ENCODE peak calls at places on chromosome 18, in six cellular contexts. E, J, R, X, U and Z are unnamed samples.

GRCh38 chr18:9627642-9628041 is 13.3 kb upstream of the PPP4R1 start:
- DNase-seq in E (peak; percentile 36), U (no peak), X (no peak), R (peak; percentile 58), J (no peak), Z (no peak)

GRCh38 chr18:46314011-46314410 is 209.8 kb downstream of the HAUS1 start:
- DNase-seq in E (no peak), R (no peak), X (no peak), U (no peak), J (no peak), Z (no peak)

GRCh38 chr18:42429208-42429607 is 474.2 kb downstream of the PIK3C3 start:
- DNase-seq in E (no peak), X (no peak), J (no peak), U (no peak), R (no peak), Z (no peak)

GRCh38 chr18:7038330-7038846 is 79.2 kb downstream of the LAMA1 start:
- DNase-seq in J (peak; percentile 95), R (peak; percentile 97), U (peak; percentile 27), E (peak; percentile 16), X (peak; percentile 89), Z (peak; percentile 80)

GRCh38 chr18:697012-697411 is 15.4 kb downstream of the ENOSF1 start:
- DNase-seq in E (no peak), U (no peak), J (no peak), X (no peak), R (no peak), Z (no peak)

GRCh38 chr18:43383031-43383430 is 105.7 kb upstream of the SYT4 start:
- DNase-seq in X (no peak), E (no peak), R (no peak), U (no peak), J (no peak), Z (no peak)

GRCh38 chr18:68735498-68736343 is 20.8 kb upstream of the TMX3 start:
- DNase-seq in X (no peak), R (peak; percentile 58), U (peak; percentile 28), E (peak; percentile 3), J (no peak), Z (no peak)

GRCh38 chr18:55323051-55323994 is 264.7 kb downstream of the TCF4 start:
- DNase-seq in J (no peak), R (peak; percentile 48), U (no peak), E (no peak), X (no peak), Z (no peak)

GRCh38 chr18:27298215-27298804 is 113.2 kb upstream of the CHST9 start:
- DNase-seq in X (no peak), U (peak; percentile 13), E (no peak), J (no peak), R (no peak), Z (no peak)

GRCh38 chr18:72091369-72091768 is 452.8 kb downstream of the CBLN2 start:
- DNase-seq in U (no peak), X (no peak), R (no peak), J (no peak), E (no peak), Z (no peak)

GRCh38 chr18:40841473-40841872 is 1113.6 kb upstream of the PIK3C3 start:
- DNase-seq in X (no peak), U (no peak), E (no peak), J (no peak), R (peak; percentile 91), Z (no peak)

GRCh38 chr18:36814994-36815393 is 13.8 kb downstream of the TPGS2 start:
- DNase-seq in R (no peak), E (no peak), X (no peak), U (no peak), J (no peak), Z (peak; percentile 8)

GRCh38 chr18:69102959-69103358 is 297.7 kb upstream of the DOK6 start:
- DNase-seq in E (no peak), X (no peak), R (peak; percentile 10), U (no peak), J (no peak), Z (no peak)

GRCh38 chr18:67467188-67467587 is 49.3 kb downstream of the DSEL start:
- DNase-seq in J (no peak), R (no peak), U (no peak), E (no peak), X (no peak), Z (no peak)

GRCh38 chr18:76619342-76620315 is 124.6 kb upstream of the ZNF516 start:
- DNase-seq in R (peak; percentile 88), E (no peak), X (no peak), J (peak; percentile 84), U (no peak), Z (peak; percentile 85)

GRCh38 chr18:6498265-6498664 is 83.6 kb upstream of the L3MBTL4 start:
- DNase-seq in U (no peak), X (no peak), R (no peak), E (no peak), J (no peak), Z (no peak)

GRCh38 chr18:906416-907170 is 1.9 kb downstream of the ADCYAP1 start:
- DNase-seq in J (no peak), U (no peak), X (no peak), E (no peak), R (no peak), Z (peak; percentile 49)

GRCh38 chr18:78151948-78152725 is 827.5 kb upstream of the SALL3 start:
- DNase-seq in J (no peak), X (no peak), R (no peak), U (no peak), E (no peak), Z (no peak)

GRCh38 chr18:24140697-24141096 is 1.8 kb downstream of the CABYR start:
- DNase-seq in J (no peak), E (no peak), X (no peak), R (no peak), U (no peak), Z (no peak)

GRCh38 chr18:24138884-24139616 is at the start of gene CABYR:
- DNase-seq in U (peak; percentile 9), J (no peak), E (peak; percentile 77), R (peak; percentile 91), X (peak; percentile 86), Z (peak; percentile 31)

GRCh38 chr18:24138281-24138883 is 480 bp upstream of the CABYR start:
- DNase-seq in R (no peak), U (no peak), J (no peak), X (no peak), E (no peak), Z (no peak)

GRCh38 chr18:24142376-24142775 is 3.5 kb downstream of the CABYR start:
- DNase-seq in X (no peak), R (no peak), E (no peak), J (no peak), U (no peak), Z (no peak)

GRCh38 chr18:24136967-24137373 is 1.9 kb upstream of the CABYR start:
- DNase-seq in J (no peak), X (no peak), E (no peak), U (no peak), R (peak; percentile 44), Z (no peak)
- H3K27ac ChIP-seq in J (no peak overlapping the region), X (no peak overlapping the region), E (peak overlapping the region; percentile 91), U (no peak overlapping the region), R (no peak overlapping the region), Z (no peak overlapping the region)

GRCh38 chr18:44509048-44509447 is 171.6 kb upstream of the SETBP1 start:
- DNase-seq in E (no peak), J (no peak), R (no peak), X (no peak), U (no peak), Z (no peak)

GRCh38 chr18:44510376-44510775 is 170.3 kb upstream of the SETBP1 start:
- DNase-seq in X (no peak), J (no peak), U (no peak), E (no peak), R (peak; percentile 12), Z (no peak)

GRCh38 chr18:44507729-44508325 is 172.9 kb upstream of the SETBP1 start:
- DNase-seq in J (no peak), X (no peak), R (no peak), E (no peak), U (no peak), Z (no peak)

GRCh38 chr18:44503854-44504253 is 176.8 kb upstream of the SETBP1 start:
- DNase-seq in R (no peak), U (no peak), X (no peak), J (no peak), E (no peak), Z (no peak)

GRCh38 chr18:44508474-44508873 is 172.2 kb upstream of the SETBP1 start:
- DNase-seq in R (no peak), X (no peak), J (no peak), U (no peak), E (no peak), Z (no peak)
- H3K4me3 ChIP-seq in R (no peak overlapping the region), X (no peak overlapping the region), J (no peak overlapping the region), U (no peak overlapping the region), E (no peak overlapping the region), Z (no peak overlapping the region)

DNA sequence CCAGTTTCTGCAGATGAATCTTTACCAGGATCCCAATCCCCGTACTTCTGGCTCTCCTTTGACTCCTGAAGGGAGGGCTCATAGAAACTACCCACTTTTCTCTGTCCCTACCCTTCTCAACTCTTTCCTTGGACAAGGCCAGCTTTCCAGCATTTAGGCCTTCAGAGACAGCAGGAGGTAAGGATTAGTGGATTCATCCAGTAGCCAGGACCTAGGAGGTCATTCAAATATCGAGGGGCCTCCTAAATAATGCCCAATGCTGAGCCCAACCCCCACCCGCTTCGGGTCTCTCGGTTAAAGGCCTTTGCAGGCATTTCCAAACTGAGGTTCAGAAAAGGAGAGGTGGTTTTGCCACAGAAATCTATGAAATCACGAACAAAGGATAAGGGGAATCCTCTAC is 4.7 kb upstream of the ZNF532 start:
- DNase-seq in X (no peak), E (no peak), J (no peak), U (no peak), R (no peak), Z (peak; percentile 47)
- H3K27ac ChIP-seq in X (peak overlapping the region; percentile 40), E (no peak overlapping the region), J (peak overlapping the region; percentile 31), U (no peak overlapping the region), R (no peak overlapping the region), Z (peak overlapping the region; percentile 98)

GRCh38 chr18:75533954-75534353 is 106.5 kb upstream of the SMIM21 start:
- DNase-seq in R (peak; percentile 24), E (no peak), U (no peak), J (peak; percentile 54), X (no peak), Z (no peak)

GRCh38 chr18:75544496-75544895 is 117.0 kb upstream of the SMIM21 start:
- DNase-seq in U (no peak), J (no peak), E (no peak), X (no peak), R (peak; percentile 85), Z (no peak)

GRCh38 chr18:75544051-75544481 is 116.6 kb upstream of the SMIM21 start:
- DNase-seq in R (peak; percentile 84), U (no peak), X (no peak), J (peak; percentile 64), E (no peak), Z (no peak)

GRCh38 chr18:75538727-75539126 is 111.2 kb upstream of the SMIM21 start:
- DNase-seq in J (no peak), U (no peak), R (peak; percentile 79), X (no peak), E (no peak), Z (no peak)
- H3K4me3 ChIP-seq in J (no peak overlapping the region), U (no peak overlapping the region), R (no peak overlapping the region), X (no peak overlapping the region), E (no peak overlapping the region), Z (no peak overlapping the region)

DNA sequence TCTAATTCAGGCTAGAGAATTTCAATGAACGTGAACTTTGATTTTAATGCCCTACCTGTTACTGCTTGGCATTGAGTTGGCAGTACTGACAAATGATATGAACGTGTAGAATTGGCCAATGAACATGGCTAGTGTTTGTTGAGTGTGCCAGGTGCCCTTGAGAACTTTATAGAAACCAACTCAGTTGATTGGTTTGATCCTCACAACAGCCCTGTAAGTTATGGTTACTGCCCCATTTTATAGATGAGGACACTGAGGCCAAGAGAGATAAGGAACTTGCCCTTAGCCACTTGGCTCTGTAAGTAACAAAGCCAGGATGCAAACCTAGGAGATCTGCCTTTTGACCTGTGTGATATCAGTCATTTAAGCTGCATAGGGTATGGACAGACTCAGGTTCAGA is 275.7 kb downstream of the NEDD4L start:
- DNase-seq in U (no peak), E (no peak), R (no peak), J (no peak), X (no peak), Z (no peak)
- H3K27ac ChIP-seq in U (no peak overlapping the region), E (no peak overlapping the region), R (no peak overlapping the region), J (no peak overlapping the region), X (peak overlapping the region; percentile 60), Z (no peak overlapping the region)